ENCODE peak calls at places on chromosomes 12 and 14, in five cellular contexts. R is non-pigmented ciliary epithelial cell, I is nucleus accumbens, L is HTR-8/SVneo, B is nephron progenitor cell. P is an unnamed sample.

GRCh38 chr14:80523518-80524117 is 312.3 kb upstream of the DIO2 start:
- DNase-seq in R (no peak), I (no peak), L (no peak), B (no peak), P (no peak)

GRCh38 chr12:101648195-101648594 is 49.2 kb upstream of the CHPT1 start:
- DNase-seq in R (no peak), I (no peak), L (no peak), B (no peak), P (no peak)

GRCh38 chr12:111222520-111222919 is 146.4 kb downstream of the PHETA1 start:
- DNase-seq in R (no peak), I (no peak), L (no peak), B (no peak), P (no peak)

GRCh38 chr14:64636208-64636979 is 67.8 kb upstream of the PLEKHG3 start:
- DNase-seq in R (no peak), I (peak), L (peak), B (peak), P (peak)

GRCh38 chr12:89831696-89832095 is 123.1 kb upstream of the ATP2B1 start:
- DNase-seq in R (no peak), I (no peak), L (no peak), B (no peak), P (no peak)

GRCh38 chr14:81681466-81681865 is 147.8 kb upstream of the SEL1L start:
- DNase-seq in R (no peak), I (no peak), L (no peak), B (no peak), P (no peak)

GRCh38 chr14:89029961-89030694 is 205.7 kb downstream of the TTC8 start:
- DNase-seq in R (no peak), I (no peak), L (no peak), B (no peak), P (no peak)

GRCh38 chr12:38268612-38269011 is 48.0 kb upstream of the ALG10B start:
- DNase-seq in R (no peak), I (no peak), L (no peak), B (no peak), P (no peak)

GRCh38 chr12:72346331-72346944 is 74.3 kb downstream of the TRHDE start:
- DNase-seq in R (peak), I (peak), L (peak), B (peak), P (peak)

GRCh38 chr14:67943947-67944346 is 124.4 kb downstream of the RAD51B start:
- DNase-seq in R (peak), I (peak), L (peak), B (peak), P (peak)

GRCh38 chr12:12689672-12690287 is 6.2 kb downstream of the GPR19 start:
- DNase-seq in R (no peak), I (no peak), L (no peak), B (no peak), P (no peak)

GRCh38 chr14:90805662-90806548 is 10.3 kb downstream of the TTC7B start:
- DNase-seq in R (no peak), I (peak), L (no peak), B (no peak), P (no peak)

GRCh38 chr14:52355016-52355430 is 40.9 kb downstream of the PTGER2 start:
- DNase-seq in R (peak), I (no peak), L (peak), B (no peak), P (no peak)

GRCh38 chr12:124501827-124502226 is 65.6 kb downstream of the NCOR2 start:
- DNase-seq in R (no peak), I (no peak), L (no peak), B (no peak), P (no peak)

GRCh38 chr12:94145231-94145979 is 3.0 kb upstream of the PLXNC1 start:
- DNase-seq in R (no peak), I (no peak), L (peak), B (no peak), P (no peak)

GRCh38 chr14:102363182-102363952 is 626 bp downstream of the TECPR2 start:
- DNase-seq in R (no peak), I (peak), L (peak), B (no peak), P (no peak)

GRCh38 chr14:69850736-69851112 is 28.5 kb upstream of the SMOC1 start:
- DNase-seq in R (no peak), I (no peak), L (no peak), B (no peak), P (no peak)

GRCh38 chr12:33876618-33877017 is 145.7 kb upstream of the ALG10 start:
- DNase-seq in R (no peak), I (no peak), L (no peak), B (no peak), P (no peak)

GRCh38 chr12:51442324-51442723 is 17.7 kb downstream of the SLC4A8 start:
- DNase-seq in R (no peak), I (peak), L (no peak), B (no peak), P (no peak)

GRCh38 chr12:51980051-51980808 is 26.5 kb upstream of the TAMALIN start:
- DNase-seq in R (no peak), I (peak), L (peak), B (peak), P (peak)

GRCh38 chr14:60106341-60106740 is 14.6 kb downstream of the PCNX4 start:
- DNase-seq in R (peak), I (no peak), L (no peak), B (no peak), P (no peak)

GRCh38 chr14:21891921-21892320 is 218.3 kb upstream of the OR4E1 start:
- DNase-seq in R (no peak), I (no peak), L (no peak), B (no peak), P (no peak)

GRCh38 chr12:119775246-119775895 is 101.7 kb downstream of the CIT start:
- DNase-seq in R (no peak), I (no peak), L (no peak), B (no peak), P (no peak)

GRCh38 chr12:93521225-93521854 is 51.1 kb upstream of the SOCS2 start:
- DNase-seq in R (no peak), I (no peak), L (no peak), B (no peak), P (peak)

GRCh38 chr14:99853206-99853605 is 60.0 kb downstream of the EML1 start:
- DNase-seq in R (no peak), I (no peak), L (no peak), B (no peak), P (no peak)

GRCh38 chr12:14473707-14474287 is 93.9 kb downstream of the PLBD1 start:
- DNase-seq in R (no peak), I (no peak), L (no peak), B (no peak), P (no peak)

P was measured in lung.